ENCODE peak calls at places on chromosomes 4 and X, in ten cellular contexts. S, X, W, U, I, K, L, V, N and D are unnamed samples.

GRCh38 chrX:138748480-138748879 is 37.0 kb upstream of the FGF13 start:
- DNase-seq in S (peak; percentile 6), X (no peak), W (no peak), U (peak; percentile 11), I (no peak), K (no peak), L (no peak), V (no peak), N (no peak), D (no peak)

GRCh38 chrX:121479406-121479805 is 432.0 kb downstream of the GLUD2 start:
- DNase-seq in S (no peak), X (no peak), W (no peak), U (no peak), I (no peak), K (no peak), L (no peak), V (no peak), N (no peak), D (no peak)

GRCh38 chr4:187685247-187685646 is 310.3 kb upstream of the ZFP42 start:
- DNase-seq in S (no peak), X (no peak), W (no peak), U (no peak), I (no peak), K (no peak), L (no peak), V (no peak), N (no peak), D (no peak)

GRCh38 chrX:9530848-9531274 is 66.0 kb downstream of the TBL1X start:
- DNase-seq in S (peak; percentile 88), X (peak; percentile 62), W (peak; percentile 87), U (peak; percentile 23), I (peak; percentile 32), K (peak; percentile 72), L (peak; percentile 84), V (peak; percentile 49), N (no peak), D (peak; percentile 79)

GRCh38 chr4:26105815-26106699 is 192.0 kb downstream of the SMIM20 start:
- DNase-seq in S (peak; percentile 80), X (no peak), W (no peak), U (no peak), I (no peak), K (no peak), L (peak; percentile 72), V (no peak), N (no peak), D (no peak)

GRCh38 chr4:31295081-31295480 is 574.9 kb downstream of the PCDH7 start:
- DNase-seq in S (no peak), X (no peak), W (no peak), U (no peak), I (no peak), K (no peak), L (peak; percentile 63), V (no peak), N (no peak), D (no peak)

GRCh38 chrX:29453333-29453732 is 762.0 kb upstream of the MAGEB2 start:
- DNase-seq in S (no peak), X (no peak), W (no peak), U (peak; percentile 34), I (peak; percentile 28), K (no peak), L (no peak), V (no peak), N (no peak), D (no peak)

GRCh38 chr4:74543983-74544382 is 99.0 kb downstream of the AREG start:
- DNase-seq in S (peak; percentile 88), X (no peak), W (no peak), U (no peak), I (no peak), K (no peak), L (peak; percentile 83), V (no peak), N (no peak), D (peak; percentile 67)

GRCh38 chr4:2084316-2084715 is 25.2 kb downstream of the NAT8L start:
- DNase-seq in S (peak; percentile 2), X (no peak), W (no peak), U (no peak), I (no peak), K (no peak), L (no peak), V (no peak), N (no peak), D (no peak)

GRCh38 chr4:30385650-30386049 is 334.5 kb upstream of the PCDH7 start:
- DNase-seq in S (peak; percentile 1), X (no peak), W (no peak), U (no peak), I (no peak), K (no peak), L (no peak), V (no peak), N (no peak), D (no peak)

GRCh38 chrX:77448170-77448569 is 981 bp downstream of the FGF16 start:
- DNase-seq in S (no peak), X (no peak), W (no peak), U (no peak), I (no peak), K (no peak), L (no peak), V (no peak), N (no peak), D (no peak)

GRCh38 chrX:109886122-109886761 is 116.7 kb upstream of the TMEM164 start:
- DNase-seq in S (peak; percentile 63), X (no peak), W (no peak), U (peak; percentile 62), I (no peak), K (peak; percentile 9), L (peak; percentile 24), V (no peak), N (no peak), D (no peak)

GRCh38 chr4:106032851-106033286 is 137.6 kb downstream of the NPNT start:
- DNase-seq in S (no peak), X (no peak), W (no peak), U (no peak), I (no peak), K (no peak), L (peak; percentile 28), V (no peak), N (peak; percentile 36), D (no peak)

GRCh38 chr4:77599378-77599777 is 6.2 kb upstream of the CXCL13 start:
- DNase-seq in S (peak; percentile 41), X (no peak), W (no peak), U (peak; percentile 52), I (no peak), K (no peak), L (peak; percentile 31), V (no peak), N (no peak), D (no peak)

GRCh38 chrX:12758291-12758690 is 32.9 kb upstream of the PRPS2 start:
- DNase-seq in S (no peak), X (no peak), W (no peak), U (no peak), I (no peak), K (no peak), L (no peak), V (no peak), N (no peak), D (no peak)

GRCh38 chr4:151766691-151767090 is 5.9 kb upstream of the GATB start:
- DNase-seq in S (no peak), X (no peak), W (no peak), U (peak; percentile 38), I (no peak), K (no peak), L (no peak), V (no peak), N (no peak), D (no peak)

GRCh38 chrX:16185725-16186136 is 18.4 kb downstream of the MAGEB17 start:
- DNase-seq in S (peak; percentile 88), X (no peak), W (no peak), U (peak; percentile 36), I (peak; percentile 34), K (no peak), L (peak; percentile 90), V (no peak), N (no peak), D (peak; percentile 63)

GRCh38 chr4:2940267-2941137 is 22.7 kb downstream of the NOP14 start:
- DNase-seq in S (no peak), X (peak; percentile 47), W (no peak), U (no peak), I (no peak), K (no peak), L (no peak), V (no peak), N (no peak), D (no peak)

GRCh38 chr4:73006286-73006990 is 63.1 kb downstream of the COX18 start:
- DNase-seq in S (no peak), X (no peak), W (no peak), U (peak; percentile 37), I (no peak), K (no peak), L (no peak), V (no peak), N (no peak), D (no peak)
- H3K4me3 ChIP-seq in S (no peak overlapping the region), X (no peak overlapping the region), W (no peak overlapping the region), U (no peak overlapping the region), I (no peak overlapping the region), K (no peak overlapping the region), L (no peak overlapping the region), V (no peak overlapping the region), N (no peak overlapping the region), D (no peak overlapping the region)

GRCh38 chr4:166091914-166092510 is 219.0 kb downstream of the TLL1 start:
- DNase-seq in S (peak; percentile 29), X (no peak), W (no peak), U (peak; percentile 44), I (peak; percentile 2), K (no peak), L (peak; percentile 23), V (no peak), N (no peak), D (peak; percentile 1)
- TF ChIP-seq CTCF in S (peak; percentile 66), X (peak; percentile 69), W (peak; percentile 72), U (peak; percentile 51), I (peak; percentile 56), K (peak; percentile 86), L (peak; percentile 58), V (no peak), N (peak; percentile 54), D (peak; percentile 65)

DNA sequence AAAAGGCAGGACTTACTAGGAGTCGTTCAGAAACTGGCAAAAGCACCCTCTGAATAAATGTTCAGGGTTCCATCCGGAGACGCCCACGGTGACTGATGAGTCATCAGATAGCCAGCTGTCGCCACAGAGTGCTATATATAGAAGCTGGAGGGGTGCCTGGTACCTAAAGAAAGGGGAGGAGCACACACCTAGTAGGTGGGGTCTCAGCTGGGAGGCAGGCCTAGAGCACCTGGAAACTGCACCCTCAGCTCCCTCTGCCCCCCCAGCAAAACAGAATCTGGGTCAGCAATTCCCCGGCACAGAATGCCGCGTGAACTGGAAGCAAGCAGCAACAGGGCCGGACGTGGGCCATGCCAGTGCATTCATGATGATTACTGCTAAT is 242.0 kb downstream of the BCOR start:
- DNase-seq in S (peak; percentile 43), X (no peak), W (no peak), U (peak; percentile 92), I (peak; percentile 64), K (no peak), L (peak; percentile 48), V (no peak), N (no peak), D (no peak)
- H3K4me3 ChIP-seq in S (no peak overlapping the region), X (no peak overlapping the region), W (no peak overlapping the region), U (peak overlapping the region; percentile 59), I (peak overlapping the region; percentile 68), K (no peak overlapping the region), L (no peak overlapping the region), V (no peak overlapping the region), N (no peak overlapping the region), D (no peak overlapping the region)

DNA sequence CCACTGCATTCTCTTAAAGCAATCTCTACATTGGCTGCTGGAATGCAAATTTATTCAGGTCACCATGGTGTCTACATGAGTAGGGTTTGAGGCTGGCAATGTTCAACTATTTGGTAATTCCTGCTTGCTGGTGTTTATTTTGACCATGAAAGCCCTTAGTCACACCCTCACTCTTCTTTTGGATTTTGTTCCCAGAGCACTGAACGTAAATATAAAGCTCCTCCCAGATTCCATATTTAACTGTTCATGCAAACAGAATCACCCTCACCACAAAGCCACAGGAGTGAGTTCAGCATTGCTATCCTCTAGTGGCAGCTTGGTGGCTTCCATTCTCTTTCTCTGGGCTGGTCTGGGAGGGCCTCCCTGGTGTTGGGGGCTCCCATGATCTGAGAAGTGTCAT is 82.8 kb downstream of the LNX1 start:
- DNase-seq in S (peak; percentile 91), X (no peak), W (no peak), U (peak; percentile 7), I (no peak), K (no peak), L (peak; percentile 87), V (no peak), N (no peak), D (peak; percentile 75)
- TF ChIP-seq CTCF in S (peak; percentile 20), X (no peak), W (no peak), U (no peak), I (no peak), K (no peak), L (peak; percentile 14), V (no peak), N (no peak), D (peak; percentile 39)